ENCODE peak calls at places on chromosomes 7 and 10, in five cellular contexts. M is AG04450, X is gastrocnemius medialis, I is neural crest cell, T is GM19239. S is an unnamed sample.

GRCh38 chr7:88259656-88260380 is 40.0 kb upstream of the SRI start:
- DNase-seq in T (no peak), X (no peak), I (no peak), M (no peak), S (no peak)

GRCh38 chr7:95859434-95859833 is 87.1 kb downstream of the DYNC1I1 start:
- DNase-seq in X (no peak), M (no peak), T (no peak), I (no peak), S (no peak)

GRCh38 chr10:62732841-62733653 is 71.5 kb upstream of the ADO start:
- DNase-seq in M (peak), I (no peak), T (peak), X (no peak), S (no peak)

GRCh38 chr7:3399858-3400257 is 98.8 kb downstream of the SDK1 start:
- DNase-seq in T (no peak), X (no peak), M (no peak), I (peak), S (no peak)

GRCh38 chr7:132030161-132030568 is 473.7 kb upstream of the PODXL start:
- DNase-seq in I (no peak), T (no peak), X (no peak), M (no peak), S (no peak)

GRCh38 chr7:80918406-80918805 is 445 bp downstream of the SEMA3C start:
- DNase-seq in X (no peak), T (no peak), M (no peak), I (no peak), S (no peak)

GRCh38 chr10:114638874-114639625 is 19.0 kb downstream of the ABLIM1 start:
- DNase-seq in T (no peak), M (peak), I (no peak), X (no peak), S (no peak)

GRCh38 chr7:151327659-151328058 is 14.0 kb upstream of the NUB1 start:
- DNase-seq in I (no peak), M (peak), T (no peak), X (no peak), S (no peak)

GRCh38 chr7:98294798-98295382 is 13.4 kb downstream of the BRI3 start:
- DNase-seq in X (peak), I (peak), M (no peak), T (peak), S (no peak)

GRCh38 chr10:11697718-11698527 is 44.3 kb upstream of the ECHDC3 start:
- DNase-seq in M (no peak), T (no peak), I (no peak), X (no peak), S (no peak)

GRCh38 chr10:130215076-130215917 is 79.1 kb downstream of the GLRX3 start:
- DNase-seq in T (no peak), X (no peak), I (no peak), M (no peak), S (no peak)

GRCh38 chr10:61411651-61412050 is 41.5 kb downstream of the TMEM26 start:
- DNase-seq in X (no peak), T (no peak), I (no peak), M (no peak), S (no peak)

GRCh38 chr10:58237014-58237830 is 30.5 kb downstream of the IPMK start:
- DNase-seq in T (no peak), I (no peak), X (no peak), M (peak), S (no peak)

GRCh38 chr10:6297951-6298381 is 95.2 kb downstream of the PFKFB3 start:
- DNase-seq in T (no peak), X (no peak), I (no peak), M (no peak), S (peak)

GRCh38 chr10:11018426-11018818 is 750 bp downstream of the CELF2 start:
- DNase-seq in I (no peak), T (no peak), M (no peak), X (peak), S (no peak)

GRCh38 chr10:8404721-8405120 is 350.2 kb downstream of the GATA3 start:
- DNase-seq in X (no peak), I (no peak), M (no peak), T (no peak), S (no peak)

S was measured in lower leg skin.